ENCODE peak calls at places on chromosomes 7 and 10, in five cellular contexts. S is endodermal cell, T is SJSA1, G is thyroid gland, D is MM.1S. W is an unnamed sample. For H3K9me3, the result is how much of the 10 kb centered on the place peaks cover.

GRCh38 chr7:28433604-28434254 is 21.4 kb downstream of the CREB5 start:
- DNase-seq in S (peak), T (no peak), G (peak), D (no peak), W (no peak)

GRCh38 chr7:44415047-44415446 is 75.4 kb downstream of the NUDCD3 start:
- DNase-seq in S (no peak), T (no peak), G (no peak), D (no peak), W (no peak)

GRCh38 chr7:151727579-151728285 is 149.2 kb downstream of the PRKAG2 start:
- DNase-seq in S (no peak), T (peak), G (no peak), D (no peak), W (peak)

GRCh38 chr10:63281967-63282366 is 148.8 kb downstream of the NRBF2 start:
- DNase-seq in S (no peak), T (no peak), G (no peak), D (no peak), W (no peak)

GRCh38 chr7:12056381-12056780 is 154.7 kb upstream of the TMEM106B start:
- DNase-seq in S (no peak), T (no peak), G (no peak), D (no peak), W (no peak)

GRCh38 chr10:113080621-113081229 is 130.7 kb downstream of the TCF7L2 start:
- DNase-seq in S (no peak), T (no peak), G (no peak), D (no peak), W (no peak)

GRCh38 chr7:150373049-150373801 is 4.6 kb downstream of the REPIN1 start:
- DNase-seq in S (peak), T (no peak), G (peak), D (peak), W (no peak)

GRCh38 chr7:136654406-136654805 is 214.0 kb upstream of the CHRM2 start:
- DNase-seq in S (no peak), T (no peak), G (no peak), D (no peak), W (no peak)

GRCh38 chr7:143492043-143492471 is 14.4 kb downstream of the TAS2R41 start:
- DNase-seq in S (no peak), T (no peak), G (no peak), D (no peak), W (no peak)

GRCh38 chr7:22696672-22697071 is 30.3 kb upstream of the IL6 start:
- DNase-seq in S (no peak), T (no peak), G (peak), D (no peak), W (no peak)

GRCh38 chr7:38215734-38216670 is 38.0 kb downstream of the STARD3NL start:
- DNase-seq in S (peak), T (peak), G (peak), D (peak), W (peak)

GRCh38 chr7:105863876-105864275 is 12.5 kb downstream of the ATXN7L1 start:
- DNase-seq in S (peak), T (no peak), G (no peak), D (no peak), W (no peak)

GRCh38 chr7:105862276-105862675 is 14.1 kb downstream of the ATXN7L1 start:
- DNase-seq in S (no peak), T (no peak), G (no peak), D (no peak), W (peak)

GRCh38 chr7:105862770-105863169 is 13.6 kb downstream of the ATXN7L1 start:
- DNase-seq in S (peak), T (no peak), G (no peak), D (no peak), W (no peak)

GRCh38 chr7:105871142-105871541 is 5.3 kb downstream of the ATXN7L1 start:
- DNase-seq in S (no peak), T (no peak), G (no peak), D (no peak), W (no peak)

GRCh38 chr7:105866124-105866801 is 10.1 kb downstream of the ATXN7L1 start:
- DNase-seq in S (no peak), T (no peak), G (no peak), D (no peak), W (no peak)
- H3K9me3 ChIP-seq in S (under half), T (under half), G (under half), D (under half), W (under half)

GRCh38 chr10:73096452-73097304 is at the start of gene P4HA1:
- DNase-seq in S (peak), T (peak), G (peak), D (peak), W (peak)

GRCh38 chr10:73096041-73096451 is 620 bp downstream of the P4HA1 start:
- DNase-seq in S (peak), T (peak), G (peak), D (peak), W (peak)

GRCh38 chr10:73095479-73096021 is 1.1 kb downstream of the P4HA1 start:
- DNase-seq in S (peak), T (peak), G (peak), D (peak), W (peak)

GRCh38 chr10:73094249-73094850 is 2.3 kb downstream of the P4HA1 start:
- DNase-seq in S (no peak), T (no peak), G (no peak), D (no peak), W (no peak)

DNA sequence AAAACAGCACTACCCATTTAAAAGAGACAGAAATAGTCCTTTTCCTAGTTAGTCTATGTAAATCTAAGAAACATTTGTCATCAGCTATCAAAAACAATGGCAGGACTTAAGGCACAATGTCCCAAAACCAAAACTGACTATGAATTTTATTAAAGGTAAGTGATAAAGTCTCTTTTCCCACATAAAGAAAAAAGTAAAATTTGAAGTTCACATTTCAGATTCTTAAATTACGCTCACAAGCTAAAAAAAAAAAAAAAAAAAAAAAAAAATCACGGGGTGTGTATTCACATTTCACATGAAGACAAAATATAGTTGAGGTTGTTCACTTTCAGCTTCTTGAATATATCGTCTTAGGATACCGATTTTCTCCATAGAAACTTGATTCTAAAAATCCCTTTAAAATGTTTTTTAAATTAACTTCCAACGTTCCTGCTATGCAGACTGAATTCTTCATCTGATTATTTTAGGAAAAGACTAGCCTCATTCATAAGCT is 1.6 kb downstream of the P4HA1 start:
- DNase-seq in S (no peak), T (no peak), G (no peak), D (no peak), W (no peak)
- H3K27ac ChIP-seq in S (no peak), T (peak), G (peak), D (peak), W (peak)

DNA sequence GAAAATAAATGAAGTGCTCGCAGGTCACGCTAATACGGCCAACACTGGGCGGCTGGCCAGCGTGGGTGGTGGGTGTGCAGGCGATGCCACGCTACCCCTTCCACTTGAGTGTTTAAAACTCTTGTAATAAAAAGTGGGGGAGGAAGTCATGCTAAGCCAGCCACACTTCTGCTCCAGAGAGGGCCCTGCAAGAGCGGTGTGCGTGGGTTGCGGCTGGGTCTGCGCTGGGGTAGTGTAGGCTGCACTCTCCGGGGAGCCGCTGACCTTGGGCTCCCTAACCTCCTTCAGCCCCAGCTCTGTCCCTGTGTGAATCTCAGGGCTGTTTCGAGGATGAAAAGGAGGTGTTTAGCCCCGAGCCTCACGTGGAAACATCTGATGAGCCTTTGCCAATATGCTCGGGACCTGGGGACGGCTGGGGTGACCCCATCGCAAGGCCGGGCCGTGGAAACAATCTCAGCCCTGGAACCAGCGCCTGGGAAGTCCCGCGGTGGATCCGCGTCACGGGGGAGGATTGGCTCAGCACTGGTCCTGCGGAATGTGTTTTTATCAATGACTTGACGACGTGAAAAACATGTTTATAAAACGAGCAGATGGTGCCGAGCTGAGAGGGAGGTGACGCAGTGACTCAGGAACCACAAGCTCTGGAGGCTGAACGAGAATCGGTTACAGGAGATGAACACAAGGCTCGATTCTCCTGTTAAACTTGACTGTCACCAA is 278.5 kb downstream of the DNAJB6 start:
- DNase-seq in S (no peak), T (no peak), G (peak), D (no peak), W (no peak)
- H3K9me3 ChIP-seq in S (half or more), T (under half), G (under half), D (under half), W (under half)

GRCh38 chr10:17387861-17388503 is 66.4 kb downstream of the ST8SIA6 start:
- DNase-seq in S (peak), T (no peak), G (no peak), D (no peak), W (no peak)
- H3K27ac ChIP-seq in S (no peak), T (no peak), G (no peak), D (no peak), W (no peak)